ENCODE peak calls at places on chromosomes 3 and 15, in seven cellular contexts. N is colonic mucosa; B is cardiac muscle cell; J is hepatocyte; C is MM.1S; S is CD4-positive, CD25-positive, alpha-beta regulatory T cell; Y is PC-3. M is an unnamed sample. For H3K4me1 and H3K36me3, the result is how much of the 10 kb centered on the place peaks cover.

GRCh38 chr15:91553455-91553854 is 300.1 kb upstream of the SLCO3A1 start:
- DNase-seq in Y (no peak), N (no peak), S (no peak), J (no peak), B (no peak), C (no peak), M (no peak)

GRCh38 chr3:149013726-149014125 is 22.4 kb downstream of the GYG1 start:
- DNase-seq in S (no peak), J (no peak), B (no peak), N (no peak), Y (no peak), C (no peak), M (no peak)

GRCh38 chr3:187967097-187967496 is 186.9 kb upstream of the LPP start:
- DNase-seq in B (no peak), C (no peak), N (no peak), J (no peak), Y (no peak), S (no peak), M (no peak)

GRCh38 chr3:58052373-58053273 is 44.4 kb downstream of the FLNB start:
- DNase-seq in C (no peak), B (no peak), N (peak), S (no peak), J (peak), Y (peak), M (peak)

GRCh38 chr3:61914277-61914676 is 352.9 kb downstream of the PTPRG start:
- DNase-seq in J (no peak), S (no peak), N (no peak), Y (no peak), C (no peak), B (no peak), M (no peak)

GRCh38 chr15:91548588-91548987 is 304.9 kb upstream of the SLCO3A1 start:
- DNase-seq in J (no peak), C (no peak), N (no peak), B (no peak), S (no peak), Y (no peak), M (no peak)

GRCh38 chr3:139185482-139185881 is 140.8 kb upstream of the PRR23C start:
- DNase-seq in B (no peak), S (no peak), J (no peak), C (no peak), N (no peak), Y (no peak), M (no peak)

GRCh38 chr3:149585401-149585726 is 72.5 kb downstream of the WWTR1 start:
- DNase-seq in C (peak), N (no peak), B (no peak), S (no peak), J (no peak), Y (no peak), M (no peak)

GRCh38 chr15:77493324-77493907 is 72.7 kb downstream of the HMG20A start:
- DNase-seq in J (no peak), C (peak), S (no peak), B (no peak), N (no peak), Y (no peak), M (no peak)

GRCh38 chr3:36701903-36702374 is 62.4 kb downstream of the DCLK3 start:
- DNase-seq in S (no peak), C (no peak), J (no peak), Y (peak), N (no peak), B (no peak), M (no peak)

GRCh38 chr3:171784387-171784786 is 25.9 kb downstream of the PLD1 start:
- DNase-seq in S (no peak), J (no peak), C (no peak), B (no peak), N (no peak), Y (no peak), M (no peak)

GRCh38 chr15:82021992-82022391 is 23.8 kb downstream of the MEX3B start:
- DNase-seq in C (no peak), S (no peak), Y (no peak), B (peak), N (no peak), J (peak), M (no peak)

GRCh38 chr15:57321973-57322601 is 54.2 kb upstream of the CGNL1 start:
- DNase-seq in J (no peak), B (no peak), Y (no peak), N (no peak), S (no peak), C (no peak), M (no peak)

GRCh38 chr15:67157779-67158366 is 92.5 kb downstream of the SMAD3 start:
- DNase-seq in Y (no peak), C (no peak), B (no peak), N (no peak), S (no peak), J (no peak), M (no peak)

GRCh38 chr3:186057594-186057993 is 51.3 kb downstream of the ETV5 start:
- DNase-seq in S (no peak), C (no peak), J (peak), Y (peak), N (no peak), B (no peak), M (no peak)

GRCh38 chr3:59555593-59556315 is 505.9 kb upstream of the CFAP20DC start:
- DNase-seq in Y (peak), B (no peak), J (no peak), S (no peak), C (no peak), N (no peak), M (no peak)

GRCh38 chr3:14352002-14352627 is 50.3 kb upstream of the SLC6A6 start:
- DNase-seq in C (peak), B (no peak), N (no peak), S (no peak), J (no peak), Y (peak), M (no peak)

GRCh38 chr3:186452517-186452916 is 90.5 kb upstream of the DGKG start:
- DNase-seq in N (no peak), B (no peak), C (no peak), Y (peak), J (peak), S (no peak), M (no peak)

GRCh38 chr3:187274315-187274976 is 17.1 kb downstream of the MASP1 start:
- DNase-seq in Y (no peak), J (no peak), S (no peak), C (no peak), B (no peak), N (no peak), M (no peak)

GRCh38 chr3:153038779-153039178 is 123.2 kb upstream of the RAP2B start:
- DNase-seq in B (no peak), N (peak), J (peak), S (no peak), C (no peak), Y (peak), M (peak)

GRCh38 chr3:66500575-66501482 is at the start of gene LRIG1:
- DNase-seq in J (peak), C (peak), Y (peak), N (peak), B (peak), S (peak), M (peak)

GRCh38 chr15:33737687-33738606 is 230.3 kb upstream of the CHRM5 start:
- DNase-seq in C (peak), Y (peak), N (peak), J (peak), S (peak), B (peak), M (peak)

GRCh38 chr3:29381595-29381994 is 100.7 kb downstream of the RBMS3 start:
- DNase-seq in Y (no peak), C (no peak), J (no peak), S (no peak), N (no peak), B (no peak), M (no peak)

GRCh38 chr3:106249159-106249558 is 380.3 kb upstream of the CBLB start:
- DNase-seq in J (no peak), S (no peak), Y (peak), B (no peak), C (no peak), N (no peak), M (peak)

GRCh38 chr3:46811615-46812236 is 51.5 kb downstream of the MYL3 start:
- DNase-seq in B (peak), S (no peak), Y (no peak), J (peak), C (no peak), N (no peak), M (no peak)

GRCh38 chr15:88258021-88258641 is 1.6 kb upstream of the NTRK3 start:
- DNase-seq in B (peak), N (no peak), J (peak), C (peak), Y (no peak), S (no peak), M (no peak)

GRCh38 chr3:141050913-141051632 is at the start of gene SPSB4:
- DNase-seq in N (no peak), B (peak), J (peak), S (no peak), Y (no peak), C (no peak), M (peak)

GRCh38 chr3:195875482-195876236 is 32.7 kb downstream of the TNK2 start:
- DNase-seq in B (no peak), J (no peak), N (no peak), Y (no peak), C (no peak), S (no peak), M (no peak)

GRCh38 chr3:100754563-100755334 is 45.5 kb downstream of the TFG start:
- DNase-seq in N (no peak), C (no peak), S (no peak), B (no peak), Y (no peak), J (no peak), M (peak)

GRCh38 chr3:152623286-152623685 is 211.6 kb upstream of the P2RY1 start:
- DNase-seq in J (no peak), B (no peak), Y (no peak), C (no peak), N (no peak), S (no peak), M (no peak)

GRCh38 chr3:125212096-125212508 is 446 bp downstream of the SLC12A8 start:
- DNase-seq in Y (peak), N (peak), B (peak), C (no peak), J (peak), S (no peak), M (no peak)

GRCh38 chr15:101437209-101437608 is 52.3 kb downstream of the PCSK6 start:
- DNase-seq in C (no peak), J (no peak), S (no peak), B (no peak), Y (no peak), N (no peak), M (no peak)

GRCh38 chr3:129398803-129399144 is 29.7 kb downstream of the EFCAB12 start:
- DNase-seq in S (no peak), J (peak), Y (no peak), N (peak), C (no peak), B (peak), M (peak)

GRCh38 chr3:103218146-103218545 is 783.3 kb downstream of the ZPLD1 start:
- DNase-seq in B (no peak), N (no peak), J (no peak), Y (no peak), C (peak), S (no peak), M (no peak)

GRCh38 chr3:12393894-12394293 is 90.4 kb upstream of the TSEN2 start:
- DNase-seq in Y (peak), N (no peak), S (no peak), B (no peak), C (no peak), J (peak), M (peak)

GRCh38 chr3:58952128-58952917 is 97.5 kb downstream of the CFAP20DC start:
- DNase-seq in Y (no peak), B (no peak), C (no peak), N (no peak), J (no peak), S (no peak), M (no peak)

GRCh38 chr3:94137377-94137776 is 74.5 kb downstream of the NSUN3 start:
- DNase-seq in C (no peak), S (no peak), J (no peak), N (no peak), Y (no peak), B (no peak), M (no peak)

GRCh38 chr3:120506828-120507774 is 56.3 kb upstream of the FSTL1 start:
- DNase-seq in Y (peak), C (no peak), S (no peak), J (peak), N (peak), B (peak), M (peak)

GRCh38 chr3:49723301-49723630 is 485 bp downstream of the GMPPB start:
- DNase-seq in B (peak), S (peak), Y (peak), J (peak), N (peak), C (peak), M (peak)

GRCh38 chr3:49721165-49721860 is 1.8 kb upstream of the AMIGO3 start:
- DNase-seq in C (no peak), S (no peak), B (no peak), J (no peak), N (no peak), Y (no peak), M (peak)

GRCh38 chr3:49723631-49724551 is at the start of gene GMPPB:
- DNase-seq in C (peak), Y (peak), N (peak), S (peak), J (peak), B (peak), M (peak)

GRCh38 chr3:49721861-49722781 is 1.6 kb downstream of the GMPPB start:
- DNase-seq in C (no peak), N (no peak), Y (no peak), B (no peak), J (no peak), S (no peak), M (no peak)

DNA sequence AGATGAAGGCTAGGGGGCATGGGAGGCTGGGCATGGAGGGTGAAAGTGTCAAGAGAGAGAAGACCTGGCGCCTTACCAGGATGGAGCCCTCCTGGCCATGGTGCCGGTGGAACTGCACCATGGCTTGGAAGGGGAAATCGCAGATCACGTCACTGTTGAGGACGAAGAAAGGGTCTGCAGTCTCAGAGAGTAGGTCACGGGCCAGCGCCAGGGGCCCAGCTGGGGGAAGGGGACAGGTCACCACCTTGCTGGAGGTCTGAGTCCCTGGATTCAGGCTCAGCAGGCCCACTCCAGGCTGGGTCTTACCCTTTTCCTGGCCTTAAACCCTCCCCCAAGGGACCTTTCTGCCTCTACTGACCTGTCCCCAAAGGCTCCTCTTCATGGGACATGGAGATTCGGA is 855 bp downstream of the GMPPB start:
- DNase-seq in S (no peak), N (no peak), Y (no peak), B (no peak), J (no peak), C (no peak), M (no peak)
- H3K4me1 ChIP-seq in S (under half), N (under half), Y (under half), B (under half), J (under half), C (under half), M (under half)

GRCh38 chr15:74032606-74033561 is 38.4 kb downstream of the PML start:
- DNase-seq in S (no peak), Y (no peak), B (no peak), J (no peak), C (no peak), N (no peak), M (no peak)
- H3K36me3 ChIP-seq in S (half or more), Y (under half), B (under half), J (under half), C (under half), N (under half), M (under half)

DNA sequence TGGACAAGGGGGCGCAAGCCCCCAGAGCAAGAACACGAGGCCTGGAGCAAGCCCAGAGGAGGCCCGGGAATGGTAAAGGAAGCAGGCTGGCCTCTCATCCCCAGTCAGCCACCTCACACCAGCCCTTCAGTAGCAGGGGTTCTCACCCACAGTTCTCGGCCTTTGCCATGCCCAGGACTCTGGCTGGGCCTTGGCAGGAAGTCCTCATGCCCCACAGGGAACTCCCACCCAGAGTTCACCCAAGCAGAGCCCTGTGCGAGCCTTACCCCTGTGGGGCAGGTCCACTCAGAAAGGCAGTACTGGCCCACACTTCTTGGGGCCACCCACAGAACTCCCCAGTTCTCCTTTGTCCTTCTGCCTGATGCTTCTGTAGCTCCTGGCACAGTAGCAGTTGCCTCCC is 30.3 kb downstream of the CYP11A1 start:
- DNase-seq in N (no peak), S (no peak), B (no peak), C (no peak), J (no peak), Y (no peak), M (no peak)
- H3K4me1 ChIP-seq in N (under half), S (under half), B (under half), C (under half), J (under half), Y (under half), M (under half)

GRCh38 chr3:156547637-156548036 is 7.3 kb downstream of the SSR3 start:
- DNase-seq in J (no peak), Y (no peak), B (no peak), N (no peak), C (no peak), S (no peak), M (no peak)
- H3K36me3 ChIP-seq in J (under half), Y (half or more), B (under half), N (under half), C (half or more), S (half or more), M (under half)

DNA sequence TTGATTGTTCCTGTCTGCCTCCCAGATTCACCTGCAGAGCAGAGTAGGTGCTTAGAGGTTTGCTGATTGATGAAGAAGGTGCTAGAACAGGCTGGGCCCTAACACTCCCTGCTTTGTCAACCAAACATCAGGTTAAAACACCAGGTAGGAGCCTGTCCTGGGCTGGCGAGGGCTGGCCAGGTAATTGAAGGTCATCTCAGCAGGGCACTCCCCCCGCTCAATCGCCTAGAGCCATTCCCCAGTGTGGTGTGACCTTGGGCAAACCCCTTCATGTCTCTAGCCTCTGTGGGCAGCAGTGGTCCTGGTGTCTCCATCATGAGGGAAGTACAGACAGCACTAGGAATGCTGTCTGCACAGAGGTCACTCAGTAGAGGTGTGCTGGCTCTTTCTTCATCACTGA is 88.3 kb downstream of the KLF15 start:
- DNase-seq in Y (no peak), J (no peak), C (no peak), S (no peak), N (no peak), B (no peak), M (no peak)
- H3K4me1 ChIP-seq in Y (under half), J (under half), C (under half), S (under half), N (under half), B (under half), M (under half)

GRCh38 chr15:52735231-52736089 is 54.7 kb downstream of the ONECUT1 start:
- DNase-seq in C (peak), Y (peak), S (peak), N (peak), J (peak), B (peak), M (peak)
- H3K36me3 ChIP-seq in C (under half), Y (under half), S (under half), N (under half), J (under half), B (under half), M (under half)

GRCh38 chr3:16909802-16910201 is 25.0 kb downstream of the PLCL2 start:
- DNase-seq in B (no peak), S (no peak), Y (no peak), N (no peak), C (no peak), J (no peak), M (no peak)
- H3K4me1 ChIP-seq in B (half or more), S (under half), Y (under half), N (under half), C (under half), J (under half), M (under half)

GRCh38 chr15:72216079-72216478 is 14.9 kb downstream of the PKM start:
- DNase-seq in S (no peak), J (no peak), C (no peak), N (no peak), B (no peak), Y (no peak), M (peak)
- H3K36me3 ChIP-seq in S (half or more), J (under half), C (under half), N (under half), B (half or more), Y (half or more), M (under half)

DNA sequence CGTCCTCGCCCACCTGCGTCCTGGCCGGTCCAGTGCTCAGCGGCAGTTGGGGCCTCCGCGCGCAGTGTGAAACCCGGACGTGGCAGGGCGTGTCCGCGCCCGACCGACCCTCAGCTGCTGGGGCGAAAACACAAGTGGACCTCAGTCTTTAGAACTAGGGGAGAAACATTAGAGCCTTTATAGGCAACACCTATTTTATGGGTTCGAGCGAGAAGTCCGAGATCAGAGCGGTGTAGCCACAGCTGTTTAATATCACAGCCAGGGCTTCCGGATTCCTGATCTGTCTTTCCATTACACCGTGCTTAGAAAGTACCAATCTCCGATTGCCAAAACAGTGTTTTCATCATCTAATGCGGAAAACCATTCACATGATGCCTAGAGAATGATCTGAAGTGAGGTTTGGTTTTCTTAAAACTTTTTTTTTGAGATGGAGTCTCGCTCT is 516 bp downstream of the RAD51 start:
- DNase-seq in J (peak), Y (peak), C (peak), B (no peak), S (no peak), N (peak), M (peak)
- H3K4me1 ChIP-seq in J (under half), Y (under half), C (under half), B (under half), S (under half), N (under half), M (under half)